ENCODE peak calls at places on chromosomes 16 and 17, in ten cellular contexts. One of them, this sample, is unnamed. For H3K4me1, the result is how much of the 10 kb centered on the place peaks cover.

GRCh38 chr16:75254359-75254837 is 3.0 kb upstream of the BCAR1 start:
- DNase-seq in stomach: no peak
- DNase-seq in uterus: peak
- DNase-seq in heart left ventricle: peak
- DNase-seq in transverse colon: peak
- DNase-seq in IMR-90: peak
- DNase-seq in ovary: no peak
- DNase-seq in Peyer's patch: no peak
- DNase-seq in sigmoid colon: peak
- DNase-seq in gastrocnemius medialis: peak
- DNase-seq in this sample: no peak

GRCh38 chr17:27423651-27424050 is 32.6 kb upstream of the KSR1 start:
- DNase-seq in stomach: no peak
- DNase-seq in uterus: no peak
- DNase-seq in heart left ventricle: no peak
- DNase-seq in transverse colon: no peak
- DNase-seq in IMR-90: peak
- DNase-seq in ovary: no peak
- DNase-seq in Peyer's patch: no peak
- DNase-seq in sigmoid colon: no peak
- DNase-seq in gastrocnemius medialis: no peak
- DNase-seq in this sample: no peak

GRCh38 chr17:32672701-32673100 is 185.9 kb downstream of the CDK5R1 start:
- DNase-seq in stomach: no peak
- DNase-seq in uterus: no peak
- DNase-seq in heart left ventricle: no peak
- DNase-seq in transverse colon: no peak
- DNase-seq in IMR-90: no peak
- DNase-seq in ovary: no peak
- DNase-seq in Peyer's patch: no peak
- DNase-seq in sigmoid colon: no peak
- DNase-seq in gastrocnemius medialis: no peak
- DNase-seq in this sample: no peak

GRCh38 chr17:59254742-59255141 is 34.4 kb downstream of the GDPD1 start:
- DNase-seq in stomach: no peak
- DNase-seq in uterus: no peak
- DNase-seq in heart left ventricle: no peak
- DNase-seq in transverse colon: no peak
- DNase-seq in IMR-90: no peak
- DNase-seq in ovary: no peak
- DNase-seq in Peyer's patch: no peak
- DNase-seq in sigmoid colon: no peak
- DNase-seq in gastrocnemius medialis: no peak
- DNase-seq in this sample: no peak

GRCh38 chr16:57669476-57670162 is 1.5 kb downstream of the ADGRG3 start:
- DNase-seq in stomach: no peak
- DNase-seq in uterus: no peak
- DNase-seq in heart left ventricle: no peak
- DNase-seq in transverse colon: no peak
- DNase-seq in IMR-90: no peak
- DNase-seq in ovary: no peak
- DNase-seq in Peyer's patch: no peak
- DNase-seq in sigmoid colon: peak
- DNase-seq in gastrocnemius medialis: no peak
- DNase-seq in this sample: no peak

GRCh38 chr16:85145734-85146531 is 33.7 kb upstream of the CIBAR2 start:
- DNase-seq in stomach: no peak
- DNase-seq in uterus: no peak
- DNase-seq in heart left ventricle: no peak
- DNase-seq in transverse colon: no peak
- DNase-seq in IMR-90: no peak
- DNase-seq in ovary: no peak
- DNase-seq in Peyer's patch: no peak
- DNase-seq in sigmoid colon: no peak
- DNase-seq in gastrocnemius medialis: no peak
- DNase-seq in this sample: no peak

GRCh38 chr17:53548252-53548651 is 274.5 kb upstream of the KIF2B start:
- DNase-seq in stomach: no peak
- DNase-seq in uterus: no peak
- DNase-seq in heart left ventricle: no peak
- DNase-seq in transverse colon: no peak
- DNase-seq in IMR-90: no peak
- DNase-seq in ovary: no peak
- DNase-seq in Peyer's patch: no peak
- DNase-seq in sigmoid colon: no peak
- DNase-seq in gastrocnemius medialis: no peak
- DNase-seq in this sample: no peak

GRCh38 chr17:16374129-16374528 is 6.8 kb upstream of the UBB start:
- DNase-seq in stomach: no peak
- DNase-seq in uterus: no peak
- DNase-seq in heart left ventricle: peak
- DNase-seq in transverse colon: peak
- DNase-seq in IMR-90: peak
- DNase-seq in ovary: no peak
- DNase-seq in Peyer's patch: no peak
- DNase-seq in sigmoid colon: peak
- DNase-seq in gastrocnemius medialis: peak
- DNase-seq in this sample: no peak

DNA sequence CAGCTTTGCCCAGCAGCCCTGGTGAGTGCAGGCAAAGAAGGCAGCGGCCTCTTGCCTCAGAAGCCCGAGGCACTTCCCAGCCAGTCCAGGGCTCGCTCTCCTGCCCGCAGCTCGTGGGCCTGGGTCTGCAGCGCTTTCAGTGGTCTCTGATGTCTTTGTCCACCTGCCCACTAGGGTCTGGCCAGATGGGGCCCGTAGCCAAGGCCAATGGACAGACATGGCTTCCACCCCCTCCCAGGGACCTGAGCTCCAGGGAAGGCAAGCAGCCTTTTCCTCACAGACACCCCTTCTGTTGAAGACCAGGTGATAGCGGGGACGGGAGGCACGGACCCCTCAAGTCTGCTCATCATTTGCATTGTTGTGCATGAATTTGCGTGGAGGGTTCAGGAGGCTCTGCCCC is 33.7 kb upstream of the ZC3H18 start:
- DNase-seq in stomach: no peak
- DNase-seq in uterus: no peak
- DNase-seq in heart left ventricle: no peak
- DNase-seq in transverse colon: no peak
- DNase-seq in IMR-90: no peak
- DNase-seq in ovary: no peak
- DNase-seq in Peyer's patch: no peak
- DNase-seq in sigmoid colon: no peak
- DNase-seq in gastrocnemius medialis: no peak
- DNase-seq in this sample: no peak
- TF ChIP-seq POLR2A in stomach: no peak
- TF ChIP-seq POLR2A in uterus: no peak
- TF ChIP-seq POLR2A in heart left ventricle: no peak
- TF ChIP-seq POLR2A in transverse colon: no peak
- TF ChIP-seq POLR2A in IMR-90: no peak
- TF ChIP-seq POLR2A in ovary: no peak
- TF ChIP-seq POLR2A in Peyer's patch: no peak
- TF ChIP-seq POLR2A in sigmoid colon: no peak
- TF ChIP-seq POLR2A in gastrocnemius medialis: no peak
- TF ChIP-seq POLR2A in this sample: no peak

GRCh38 chr17:64781013-64781392 is 118.9 kb upstream of the SMURF2 start:
- DNase-seq in stomach: no peak
- DNase-seq in uterus: no peak
- DNase-seq in heart left ventricle: no peak
- DNase-seq in transverse colon: no peak
- DNase-seq in IMR-90: no peak
- DNase-seq in ovary: no peak
- DNase-seq in Peyer's patch: no peak
- DNase-seq in sigmoid colon: no peak
- DNase-seq in gastrocnemius medialis: no peak
- DNase-seq in this sample: peak

GRCh38 chr17:64779344-64780095 is 117.4 kb upstream of the SMURF2 start:
- DNase-seq in stomach: no peak
- DNase-seq in uterus: no peak
- DNase-seq in heart left ventricle: no peak
- DNase-seq in transverse colon: peak
- DNase-seq in IMR-90: no peak
- DNase-seq in ovary: no peak
- DNase-seq in Peyer's patch: no peak
- DNase-seq in sigmoid colon: no peak
- DNase-seq in gastrocnemius medialis: no peak
- DNase-seq in this sample: peak

GRCh38 chr17:64781810-64782555 is 119.9 kb upstream of the SMURF2 start:
- DNase-seq in stomach: no peak
- DNase-seq in uterus: no peak
- DNase-seq in heart left ventricle: no peak
- DNase-seq in transverse colon: no peak
- DNase-seq in IMR-90: no peak
- DNase-seq in ovary: no peak
- DNase-seq in Peyer's patch: no peak
- DNase-seq in sigmoid colon: peak
- DNase-seq in gastrocnemius medialis: no peak
- DNase-seq in this sample: no peak

GRCh38 chr17:64781394-64781793 is 119.3 kb upstream of the SMURF2 start:
- DNase-seq in stomach: peak
- DNase-seq in uterus: peak
- DNase-seq in heart left ventricle: peak
- DNase-seq in transverse colon: peak
- DNase-seq in IMR-90: no peak
- DNase-seq in ovary: peak
- DNase-seq in Peyer's patch: peak
- DNase-seq in sigmoid colon: peak
- DNase-seq in gastrocnemius medialis: no peak
- DNase-seq in this sample: no peak

GRCh38 chr17:64780096-64781012 is 118.2 kb upstream of the SMURF2 start:
- DNase-seq in stomach: peak
- DNase-seq in uterus: no peak
- DNase-seq in heart left ventricle: peak
- DNase-seq in transverse colon: peak
- DNase-seq in IMR-90: no peak
- DNase-seq in ovary: peak
- DNase-seq in Peyer's patch: peak
- DNase-seq in sigmoid colon: no peak
- DNase-seq in gastrocnemius medialis: no peak
- DNase-seq in this sample: peak
- H3K4me1 ChIP-seq in stomach: half or more
- H3K4me1 ChIP-seq in uterus: under half
- H3K4me1 ChIP-seq in heart left ventricle: under half
- H3K4me1 ChIP-seq in transverse colon: half or more
- H3K4me1 ChIP-seq in IMR-90: under half
- H3K4me1 ChIP-seq in ovary: under half
- H3K4me1 ChIP-seq in Peyer's patch: under half
- H3K4me1 ChIP-seq in sigmoid colon: half or more
- H3K4me1 ChIP-seq in gastrocnemius medialis: under half
- H3K4me1 ChIP-seq in this sample: half or more

DNA sequence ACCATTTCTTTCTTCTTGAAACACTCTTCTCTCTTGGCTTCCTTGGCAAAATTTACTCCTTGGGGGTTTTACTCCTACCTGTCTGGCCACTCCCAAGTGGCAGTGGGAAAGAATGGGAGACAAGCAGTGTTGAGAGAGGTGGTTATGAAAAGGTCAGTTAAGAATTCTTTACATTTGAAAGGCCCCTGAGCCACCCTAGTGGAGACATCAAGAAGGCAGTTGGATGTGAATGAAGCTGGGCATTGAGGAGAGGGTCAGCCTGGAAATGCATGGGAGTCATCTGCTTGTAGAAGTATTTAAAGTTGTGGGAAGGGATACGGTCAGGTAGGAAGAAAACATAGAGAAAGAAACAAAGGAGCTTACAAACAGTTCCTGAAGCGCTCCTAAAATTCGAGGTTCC is 42.3 kb upstream of the CCNF start:
- DNase-seq in stomach: no peak
- DNase-seq in uterus: no peak
- DNase-seq in heart left ventricle: no peak
- DNase-seq in transverse colon: no peak
- DNase-seq in IMR-90: no peak
- DNase-seq in ovary: no peak
- DNase-seq in Peyer's patch: no peak
- DNase-seq in sigmoid colon: no peak
- DNase-seq in gastrocnemius medialis: no peak
- DNase-seq in this sample: no peak
- TF ChIP-seq CTCF in stomach: no peak
- TF ChIP-seq CTCF in uterus: no peak
- TF ChIP-seq CTCF in heart left ventricle: no peak
- TF ChIP-seq CTCF in transverse colon: no peak
- TF ChIP-seq CTCF in IMR-90: peak
- TF ChIP-seq CTCF in ovary: no peak
- TF ChIP-seq CTCF in Peyer's patch: peak
- TF ChIP-seq CTCF in sigmoid colon: no peak
- TF ChIP-seq CTCF in gastrocnemius medialis: no peak
- TF ChIP-seq CTCF in this sample: no peak

DNA sequence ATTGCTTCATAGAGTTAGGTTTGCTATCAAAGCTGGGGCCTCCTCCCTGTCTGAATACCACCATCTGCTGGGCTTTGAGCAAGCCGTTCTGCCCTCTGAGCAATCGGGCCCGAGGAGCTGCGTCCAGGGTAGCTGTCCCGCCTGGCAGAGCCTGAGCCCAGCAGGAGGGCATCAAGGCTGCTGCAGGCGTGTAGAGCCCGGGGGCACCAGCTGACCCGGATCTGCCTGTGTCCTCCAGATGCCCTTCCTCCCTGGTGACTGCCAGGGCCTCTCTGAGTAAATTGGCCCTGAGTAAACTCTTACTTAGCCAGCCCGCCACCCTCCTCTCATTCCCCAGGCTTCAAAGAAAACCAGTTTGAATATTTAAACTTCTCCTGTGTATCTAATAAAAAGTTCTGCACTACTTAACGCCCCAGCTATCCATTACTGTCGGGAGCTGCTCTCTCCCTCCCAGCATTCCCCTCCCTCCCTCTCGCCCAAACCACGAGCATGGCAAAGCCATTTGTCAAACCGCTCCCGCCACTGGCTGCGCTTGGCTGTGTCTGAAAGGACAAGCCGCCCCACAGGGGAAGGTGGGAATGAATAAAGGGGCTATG is 16.4 kb downstream of the CDK5RAP3 start:
- DNase-seq in stomach: peak
- DNase-seq in uterus: no peak
- DNase-seq in heart left ventricle: peak
- DNase-seq in transverse colon: no peak
- DNase-seq in IMR-90: no peak
- DNase-seq in ovary: no peak
- DNase-seq in Peyer's patch: no peak
- DNase-seq in sigmoid colon: peak
- DNase-seq in gastrocnemius medialis: no peak
- DNase-seq in this sample: no peak
- TF ChIP-seq POLR2A in stomach: no peak
- TF ChIP-seq POLR2A in uterus: no peak
- TF ChIP-seq POLR2A in heart left ventricle: no peak
- TF ChIP-seq POLR2A in transverse colon: no peak
- TF ChIP-seq POLR2A in IMR-90: no peak
- TF ChIP-seq POLR2A in ovary: no peak
- TF ChIP-seq POLR2A in Peyer's patch: no peak
- TF ChIP-seq POLR2A in sigmoid colon: no peak
- TF ChIP-seq POLR2A in gastrocnemius medialis: no peak
- TF ChIP-seq POLR2A in this sample: no peak

DNA sequence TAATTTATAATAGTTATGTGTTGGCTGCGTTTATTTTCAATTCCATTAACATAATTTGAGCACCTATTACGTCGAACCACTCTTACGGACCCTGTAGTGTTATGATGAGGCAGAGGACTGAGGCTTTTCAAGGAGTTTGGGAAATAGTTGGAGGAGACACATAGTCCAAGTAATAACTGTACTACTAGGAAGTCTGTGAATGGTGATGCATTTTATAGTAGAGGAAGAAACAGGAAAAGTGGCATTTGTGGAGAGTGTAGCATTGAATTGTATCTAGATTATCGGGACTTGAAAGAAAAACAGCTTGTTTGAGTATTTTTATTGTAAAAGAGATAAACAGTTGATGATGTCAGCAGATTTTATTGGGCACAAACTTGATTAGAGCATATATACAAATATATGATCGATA is 1.7 kb downstream of the NFATC3 start:
- DNase-seq in stomach: no peak
- DNase-seq in uterus: no peak
- DNase-seq in heart left ventricle: no peak
- DNase-seq in transverse colon: no peak
- DNase-seq in IMR-90: no peak
- DNase-seq in ovary: no peak
- DNase-seq in Peyer's patch: no peak
- DNase-seq in sigmoid colon: no peak
- DNase-seq in gastrocnemius medialis: no peak
- DNase-seq in this sample: no peak
- H3K4me1 ChIP-seq in stomach: half or more
- H3K4me1 ChIP-seq in uterus: under half
- H3K4me1 ChIP-seq in heart left ventricle: under half
- H3K4me1 ChIP-seq in transverse colon: under half
- H3K4me1 ChIP-seq in IMR-90: under half
- H3K4me1 ChIP-seq in ovary: under half
- H3K4me1 ChIP-seq in Peyer's patch: under half
- H3K4me1 ChIP-seq in sigmoid colon: half or more
- H3K4me1 ChIP-seq in gastrocnemius medialis: half or more
- H3K4me1 ChIP-seq in this sample: half or more